ENCODE peak calls at places on chromosomes 2 and 18, in six cellular contexts. S, C, M, I, O and K are unnamed samples.

GRCh38 chr18:10432781-10433180 is 21.7 kb upstream of the APCDD1 start:
- DNase-seq in I (no peak), S (peak), C (no peak), O (no peak), M (no peak), K (no peak)

GRCh38 chr2:204982303-204982702 is 437.0 kb downstream of the PARD3B start:
- DNase-seq in C (peak), M (no peak), S (no peak), I (peak), O (no peak), K (no peak)

GRCh38 chr2:119011162-119011909 is 69.3 kb downstream of the MARCO start:
- DNase-seq in C (peak), S (no peak), M (peak), I (no peak), O (peak), K (no peak)

GRCh38 chr18:34649072-34649471 is 61.0 kb upstream of the DTNA start:
- DNase-seq in I (no peak), S (no peak), C (no peak), O (no peak), M (no peak), K (no peak)

GRCh38 chr18:3008546-3008945 is 4.4 kb downstream of the LPIN2 start:
- DNase-seq in I (no peak), M (no peak), S (no peak), C (peak), O (no peak), K (peak)

GRCh38 chr2:177328056-177328455 is 63.5 kb upstream of the NFE2L2 start:
- DNase-seq in O (no peak), M (no peak), I (no peak), S (no peak), C (no peak), K (no peak)

GRCh38 chr2:11809586-11810236 is 63.3 kb downstream of the LPIN1 start:
- DNase-seq in O (no peak), M (no peak), I (no peak), C (no peak), S (no peak), K (no peak)

GRCh38 chr2:67656875-67657274 is 259.7 kb downstream of the ETAA1 start:
- DNase-seq in S (no peak), O (no peak), M (no peak), I (no peak), C (no peak), K (peak)

GRCh38 chr18:59514193-59514592 is 155.1 kb upstream of the LMAN1 start:
- DNase-seq in I (no peak), S (peak), O (peak), C (peak), M (no peak), K (no peak)

GRCh38 chr2:63983986-63984605 is 35.1 kb downstream of the VPS54 start:
- DNase-seq in M (no peak), C (peak), I (no peak), O (no peak), S (no peak), K (no peak)

GRCh38 chr2:183248866-183249567 is 124.8 kb downstream of the NUP35 start:
- DNase-seq in S (no peak), I (peak), C (peak), O (no peak), M (no peak), K (no peak)

GRCh38 chr2:84970266-84970955 is 550 bp upstream of the KCMF1 start:
- DNase-seq in S (peak), C (peak), M (peak), O (peak), I (no peak), K (no peak)

GRCh38 chr2:236916181-236916580 is 169.5 kb upstream of the COPS8 start:
- DNase-seq in I (no peak), O (no peak), C (no peak), M (no peak), S (peak), K (no peak)

GRCh38 chr2:161418275-161418714 is 2.2 kb downstream of the TBR1 start:
- DNase-seq in I (no peak), O (no peak), M (no peak), S (no peak), C (no peak), K (no peak)

GRCh38 chr2:101185656-101186055 is 34.5 kb upstream of the TBC1D8 start:
- DNase-seq in S (no peak), M (no peak), C (no peak), O (no peak), I (no peak), K (no peak)
- H3K4me3 ChIP-seq in S (no peak), M (no peak), C (no peak), O (no peak), I (no peak), K (no peak)

GRCh38 chr2:86219896-86220295 is 20.6 kb downstream of the MRPL35 start:
- DNase-seq in C (no peak), O (no peak), I (no peak), S (no peak), M (no peak), K (no peak)

GRCh38 chr2:86218124-86218523 is 18.9 kb downstream of the MRPL35 start:
- DNase-seq in S (no peak), I (no peak), O (no peak), M (no peak), C (no peak), K (no peak)

GRCh38 chr2:86213699-86214502 is 14.6 kb downstream of the MRPL35 start:
- DNase-seq in I (no peak), S (no peak), O (no peak), C (no peak), M (no peak), K (no peak)

GRCh38 chr2:86214503-86214832 is 15.2 kb downstream of the MRPL35 start:
- DNase-seq in C (no peak), S (no peak), M (no peak), O (no peak), I (no peak), K (no peak)

GRCh38 chr2:86216577-86217555 is 17.6 kb downstream of the MRPL35 start:
- DNase-seq in I (no peak), M (no peak), C (peak), O (no peak), S (no peak), K (no peak)
- H3K4me3 ChIP-seq in I (no peak), M (no peak), C (no peak), O (no peak), S (no peak), K (peak)

GRCh38 chr2:191680639-191681038 is 2.7 kb downstream of the NABP1 start:
- DNase-seq in C (no peak), O (no peak), S (no peak), I (no peak), M (no peak), K (no peak)

GRCh38 chr2:191678437-191679110 is 638 bp downstream of the NABP1 start:
- DNase-seq in C (no peak), M (peak), S (peak), I (no peak), O (peak), K (no peak)

GRCh38 chr2:191677646-191678436 is at the start of gene NABP1:
- DNase-seq in I (peak), M (peak), C (peak), S (peak), O (peak), K (peak)

GRCh38 chr2:191682148-191682547 is 4.2 kb downstream of the NABP1 start:
- DNase-seq in O (no peak), S (no peak), I (no peak), M (no peak), C (no peak), K (no peak)

GRCh38 chr2:191679818-191680600 is 2.1 kb downstream of the NABP1 start:
- DNase-seq in M (no peak), I (no peak), S (no peak), C (peak), O (no peak), K (peak)
- H3K4me3 ChIP-seq in M (peak), I (peak), S (peak), C (peak), O (no peak), K (peak)

DNA sequence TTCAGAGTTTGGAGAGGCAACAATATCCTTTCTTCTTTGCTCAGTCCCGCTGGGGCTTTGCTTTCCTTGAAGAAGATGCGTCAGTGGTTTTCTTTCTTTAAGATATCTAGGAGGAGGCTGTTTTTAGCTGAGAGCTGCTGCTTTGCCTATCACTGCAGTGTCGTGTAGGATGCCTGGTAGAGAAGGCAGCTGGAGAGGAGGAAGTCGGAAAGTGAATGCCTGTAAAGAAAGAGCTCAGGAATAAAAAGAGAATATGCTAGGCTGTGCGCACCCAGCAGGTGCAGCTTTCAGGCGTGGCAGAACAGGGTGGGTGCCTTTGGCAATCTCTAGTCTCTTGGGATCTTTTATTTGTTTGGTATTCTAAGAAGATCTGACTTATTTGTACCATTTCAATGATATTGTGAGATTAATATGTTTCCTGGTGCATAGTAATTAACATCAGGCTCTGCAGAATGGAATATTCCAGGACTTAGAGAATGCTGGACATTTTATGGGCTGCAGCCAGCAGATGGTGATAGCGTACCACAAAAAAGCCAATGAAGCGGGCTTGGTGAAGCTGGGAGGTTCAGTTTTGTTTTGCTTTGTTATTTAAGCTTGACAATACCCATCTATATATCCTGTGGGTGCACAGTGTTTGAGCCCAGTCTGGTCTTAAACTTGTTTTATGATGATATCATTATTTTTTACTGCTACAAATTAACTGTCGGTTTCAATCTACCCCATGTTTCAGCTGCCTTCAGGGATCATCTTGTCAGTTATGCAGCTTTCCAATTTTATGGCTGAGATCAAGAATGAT is 34.9 kb downstream of the CAVIN2 start:
- DNase-seq in I (peak), O (peak), C (peak), M (no peak), S (peak), K (peak)
- H3K4me3 ChIP-seq in I (no peak), O (no peak), C (no peak), M (no peak), S (no peak), K (no peak)